ENCODE peak calls at places on chromosomes 4 and X, in ten cellular contexts. H, X, S, U, C, D, M, P, I and F are unnamed samples.

GRCh38 chr4:68267433-68267944 is 22.0 kb upstream of the TMPRSS11B start:
- DNase-seq in H (no peak), X (no peak), S (no peak), U (peak; percentile 48), C (no peak), D (no peak), M (no peak), P (peak; percentile 71), I (no peak), F (no peak)

GRCh38 chr4:52883183-52883621 is 21.1 kb downstream of the RASL11B start:
- DNase-seq in H (no peak), X (no peak), S (no peak), U (no peak), C (no peak), D (no peak), M (no peak), P (no peak), I (no peak), F (no peak)

GRCh38 chr4:184328022-184328736 is 110.5 kb upstream of the ENPP6 start:
- DNase-seq in H (peak; percentile 27), X (no peak), S (no peak), U (peak; percentile 6), C (no peak), D (no peak), M (no peak), P (no peak), I (no peak), F (peak; percentile 49)

GRCh38 chr4:189124149-189124758 is 816.4 kb upstream of the FRG1 start:
- DNase-seq in H (no peak), X (peak; percentile 75), S (peak; percentile 0), U (peak; percentile 17), C (no peak), D (peak; percentile 64), M (no peak), P (peak; percentile 65), I (peak; percentile 29), F (peak; percentile 37)

GRCh38 chrX:110418220-110418856 is 59.7 kb downstream of the RTL9 start:
- DNase-seq in H (no peak), X (peak; percentile 33), S (no peak), U (peak; percentile 25), C (no peak), D (peak; percentile 43), M (no peak), P (peak; percentile 85), I (no peak), F (no peak)

GRCh38 chr4:53702334-53703266 is 111.3 kb upstream of the LNX1 start:
- DNase-seq in H (no peak), X (peak; percentile 51), S (peak; percentile 11), U (peak; percentile 92), C (peak; percentile 29), D (peak; percentile 28), M (peak; percentile 88), P (peak; percentile 86), I (peak; percentile 72), F (peak; percentile 88)

GRCh38 chr4:1210241-1210841 is 38.0 kb upstream of the SPON2 start:
- DNase-seq in H (no peak), X (no peak), S (no peak), U (no peak), C (no peak), D (no peak), M (no peak), P (no peak), I (no peak), F (no peak)

GRCh38 chr4:152896819-152897218 is 39.3 kb upstream of the FHDC1 start:
- DNase-seq in H (no peak), X (no peak), S (peak; percentile 77), U (no peak), C (peak; percentile 4), D (no peak), M (no peak), P (peak; percentile 55), I (no peak), F (no peak)

GRCh38 chr4:124483043-124483906 is 229.3 kb downstream of the ANKRD50 start:
- DNase-seq in H (no peak), X (no peak), S (no peak), U (no peak), C (no peak), D (no peak), M (no peak), P (peak; percentile 11), I (no peak), F (no peak)

GRCh38 chr4:1172971-1173757 is 781 bp upstream of the SPON2 start:
- DNase-seq in H (no peak), X (no peak), S (no peak), U (no peak), C (peak; percentile 73), D (no peak), M (no peak), P (peak; percentile 90), I (no peak), F (no peak)

GRCh38 chr4:88623097-88623496 is 30.8 kb downstream of the HERC3 start:
- DNase-seq in H (no peak), X (no peak), S (no peak), U (peak; percentile 92), C (peak; percentile 93), D (no peak), M (no peak), P (peak; percentile 86), I (peak; percentile 49), F (no peak)

GRCh38 chrX:129720741-129721140 is 18.0 kb upstream of the XPNPEP2 start:
- DNase-seq in H (no peak), X (no peak), S (no peak), U (no peak), C (no peak), D (no peak), M (no peak), P (no peak), I (no peak), F (no peak)

GRCh38 chrX:110671068-110671803 is 124.4 kb downstream of the CHRDL1 start:
- DNase-seq in H (no peak), X (no peak), S (no peak), U (peak; percentile 70), C (no peak), D (no peak), M (no peak), P (peak; percentile 0), I (no peak), F (no peak)

GRCh38 chrX:136541294-136541693 is 9.3 kb downstream of the VGLL1 start:
- DNase-seq in H (no peak), X (no peak), S (no peak), U (no peak), C (no peak), D (no peak), M (no peak), P (no peak), I (no peak), F (no peak)

GRCh38 chr4:86013623-86014022 is 346.2 kb downstream of the MAPK10 start:
- DNase-seq in H (no peak), X (no peak), S (no peak), U (no peak), C (no peak), D (no peak), M (no peak), P (peak; percentile 47), I (no peak), F (no peak)

GRCh38 chr4:5019274-5019673 is at the start of gene CYTL1:
- DNase-seq in H (no peak), X (peak; percentile 9), S (no peak), U (no peak), C (no peak), D (peak; percentile 43), M (no peak), P (no peak), I (no peak), F (no peak)

GRCh38 chr4:121462660-121463261 is 81.9 kb upstream of the QRFPR start:
- DNase-seq in H (peak; percentile 20), X (peak; percentile 90), S (peak; percentile 52), U (peak; percentile 64), C (peak; percentile 8), D (peak; percentile 51), M (peak; percentile 29), P (peak; percentile 75), I (peak; percentile 50), F (peak; percentile 74)

GRCh38 chrX:23936198-23936597 is 28.4 kb downstream of the CXorf58 start:
- DNase-seq in H (no peak), X (no peak), S (no peak), U (no peak), C (no peak), D (no peak), M (no peak), P (no peak), I (no peak), F (no peak)

GRCh38 chr4:8504279-8505007 is 63.9 kb downstream of the TRMT44 start:
- DNase-seq in H (no peak), X (no peak), S (no peak), U (no peak), C (no peak), D (no peak), M (peak; percentile 57), P (no peak), I (no peak), F (no peak)

GRCh38 chr4:88211473-88212252 is 53.2 kb upstream of the ABCG2 start:
- DNase-seq in H (peak; percentile 17), X (peak; percentile 90), S (peak; percentile 57), U (peak; percentile 60), C (no peak), D (no peak), M (peak; percentile 25), P (peak; percentile 59), I (peak; percentile 15), F (peak; percentile 76)

GRCh38 chr4:117225441-117225840 is 140.1 kb upstream of the TRAM1L1 start:
- DNase-seq in H (no peak), X (no peak), S (no peak), U (no peak), C (no peak), D (no peak), M (no peak), P (no peak), I (no peak), F (no peak)

GRCh38 chr4:27764526-27764837 is 903.8 kb downstream of the STIM2 start:
- DNase-seq in H (no peak), X (no peak), S (peak; percentile 13), U (no peak), C (no peak), D (no peak), M (no peak), P (peak; percentile 2), I (no peak), F (no peak)

GRCh38 chr4:126895988-126896570 is 736.7 kb upstream of the INTU start:
- DNase-seq in H (no peak), X (no peak), S (no peak), U (no peak), C (no peak), D (no peak), M (no peak), P (no peak), I (no peak), F (no peak)

GRCh38 chr4:88963817-88964216 is 93.2 kb downstream of the FAM13A start:
- DNase-seq in H (no peak), X (no peak), S (peak; percentile 22), U (no peak), C (no peak), D (no peak), M (no peak), P (peak; percentile 79), I (no peak), F (no peak)

GRCh38 chr4:53816561-53816960 is 225.3 kb upstream of the LNX1 start:
- DNase-seq in H (no peak), X (peak; percentile 15), S (no peak), U (no peak), C (peak; percentile 45), D (no peak), M (no peak), P (no peak), I (no peak), F (no peak)

GRCh38 chr4:26219206-26219605 is 101.6 kb upstream of the RBPJ start:
- DNase-seq in H (no peak), X (no peak), S (no peak), U (no peak), C (no peak), D (no peak), M (no peak), P (no peak), I (no peak), F (no peak)

GRCh38 chr4:54746228-54746627 is 88.5 kb downstream of the KIT start:
- DNase-seq in H (no peak), X (no peak), S (no peak), U (peak; percentile 3), C (peak; percentile 74), D (no peak), M (no peak), P (no peak), I (peak; percentile 3), F (no peak)

GRCh38 chr4:64158648-64159326 is 250.5 kb downstream of the TECRL start:
- DNase-seq in H (peak; percentile 48), X (peak; percentile 88), S (peak; percentile 77), U (peak; percentile 63), C (no peak), D (peak; percentile 46), M (peak; percentile 31), P (peak; percentile 61), I (peak; percentile 7), F (peak; percentile 83)